ENCODE peak calls at places on chromosomes 11 and 22, in four cellular contexts. Q is BE2C, G is Peyer's patch, P is brain microvascular endothelial cell. Z is an unnamed sample. For H3K27me3, the result is how much of the 10 kb centered on the place peaks cover.

GRCh38 chr11:116342148-116342547 is 430.6 kb downstream of the BUD13 start:
- DNase-seq in Q (no peak), G (no peak), P (no peak), Z (no peak)

GRCh38 chr22:42747701-42748513 is 27.2 kb upstream of the A4GALT start:
- DNase-seq in Q (no peak), G (no peak), P (peak), Z (no peak)

GRCh38 chr11:46755962-46756361 is 36.9 kb downstream of the F2 start:
- DNase-seq in Q (no peak), G (no peak), P (no peak), Z (no peak)

GRCh38 chr11:69393178-69393832 is 88.2 kb upstream of the LINC01488 start:
- DNase-seq in Q (no peak), G (no peak), P (no peak), Z (no peak)

GRCh38 chr11:67060111-67060522 is 3.5 kb downstream of the RHOD start:
- DNase-seq in Q (no peak), G (no peak), P (peak), Z (no peak)

GRCh38 chr11:28911829-28912228 is 803.6 kb downstream of the METTL15 start:
- DNase-seq in Q (no peak), G (no peak), P (no peak), Z (no peak)

GRCh38 chr11:47917643-47918369 is 62.6 kb upstream of the PTPRJ start:
- DNase-seq in Q (peak), G (peak), P (peak), Z (peak)

GRCh38 chr11:36306888-36307287 is 10.8 kb downstream of the PRR5L start:
- DNase-seq in Q (peak), G (no peak), P (no peak), Z (no peak)

GRCh38 chr11:111978028-111978771 is 41.1 kb downstream of the DIXDC1 start:
- DNase-seq in Q (peak), G (no peak), P (peak), Z (no peak)

GRCh38 chr22:39746600-39747262 is 146.8 kb downstream of the ENTHD1 start:
- DNase-seq in Q (no peak), G (no peak), P (no peak), Z (no peak)
- H3K27me3 ChIP-seq in Q (half or more), G (under half), P (under half), Z (under half)

GRCh38 chr11:86861810-86862209 is 61.5 kb downstream of the PRSS23 start:
- DNase-seq in Q (no peak), G (no peak), P (no peak), Z (no peak)
- TF ChIP-seq CTCF in Q (no peak), G (no peak), P (peak), Z (no peak)

DNA sequence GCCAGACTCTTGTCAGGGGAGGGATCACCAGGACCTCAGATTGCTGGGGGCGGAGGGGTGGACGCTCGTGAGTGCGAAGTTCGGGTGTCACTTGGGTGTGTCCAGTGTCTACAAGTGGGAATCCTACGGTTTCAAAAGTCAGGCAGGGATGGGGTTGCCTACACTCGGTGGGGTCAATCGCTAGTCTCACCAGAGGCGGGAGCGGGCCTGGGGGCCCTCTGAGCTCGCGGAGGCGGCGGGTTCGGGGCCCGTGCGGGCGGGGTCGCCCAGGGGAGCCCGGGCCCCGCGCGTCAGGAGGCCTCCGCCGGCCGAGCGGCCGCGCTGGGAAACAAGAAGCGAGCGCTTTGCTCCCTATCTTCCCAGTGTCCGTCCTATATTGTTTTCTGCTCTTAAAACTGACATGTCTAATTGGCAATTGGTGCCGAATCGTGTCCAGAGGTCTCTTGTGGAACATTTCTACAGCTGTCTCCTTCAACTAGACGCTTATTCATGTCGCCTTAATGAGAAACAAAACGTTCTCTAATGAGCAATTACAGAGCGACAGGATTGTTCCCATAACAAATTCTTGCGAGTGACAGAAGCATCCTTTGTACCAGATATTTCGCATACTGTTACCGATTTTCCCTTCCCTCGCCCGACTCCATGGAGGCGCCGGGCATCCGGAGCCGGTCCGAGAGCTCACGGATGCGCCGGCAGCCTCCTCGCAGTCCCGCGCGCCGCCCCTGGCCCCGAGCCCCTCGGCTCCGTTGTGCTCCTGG is 11.9 kb downstream of the PAX6 start:
- DNase-seq in Q (no peak), G (no peak), P (no peak), Z (no peak)
- H3K27me3 ChIP-seq in Q (half or more), G (half or more), P (half or more), Z (under half)

GRCh38 chr11:7572001-7572712 is 58.4 kb downstream of the PPFIBP2 start:
- DNase-seq in Q (no peak), G (no peak), P (no peak), Z (no peak)
- TF ChIP-seq CTCF in Q (no peak), G (no peak), P (no peak), Z (no peak)

DNA sequence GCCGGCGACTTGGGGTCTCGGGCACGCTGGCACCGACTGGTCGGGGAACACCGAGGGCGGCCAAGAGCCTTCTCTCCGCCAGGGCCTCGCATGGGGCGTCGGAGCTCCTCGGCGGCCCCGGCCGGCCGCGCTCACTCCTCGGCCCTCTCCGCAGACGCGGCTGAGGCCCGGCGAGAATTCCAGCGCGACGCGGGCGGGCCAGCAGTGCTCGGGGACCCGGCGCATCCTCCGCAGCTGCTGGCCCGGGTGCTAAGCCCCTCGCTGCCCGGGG is 5.6 kb downstream of the TBX1 start:
- DNase-seq in Q (no peak), G (no peak), P (no peak), Z (no peak)
- H3K27me3 ChIP-seq in Q (half or more), G (half or more), P (half or more), Z (under half)

DNA sequence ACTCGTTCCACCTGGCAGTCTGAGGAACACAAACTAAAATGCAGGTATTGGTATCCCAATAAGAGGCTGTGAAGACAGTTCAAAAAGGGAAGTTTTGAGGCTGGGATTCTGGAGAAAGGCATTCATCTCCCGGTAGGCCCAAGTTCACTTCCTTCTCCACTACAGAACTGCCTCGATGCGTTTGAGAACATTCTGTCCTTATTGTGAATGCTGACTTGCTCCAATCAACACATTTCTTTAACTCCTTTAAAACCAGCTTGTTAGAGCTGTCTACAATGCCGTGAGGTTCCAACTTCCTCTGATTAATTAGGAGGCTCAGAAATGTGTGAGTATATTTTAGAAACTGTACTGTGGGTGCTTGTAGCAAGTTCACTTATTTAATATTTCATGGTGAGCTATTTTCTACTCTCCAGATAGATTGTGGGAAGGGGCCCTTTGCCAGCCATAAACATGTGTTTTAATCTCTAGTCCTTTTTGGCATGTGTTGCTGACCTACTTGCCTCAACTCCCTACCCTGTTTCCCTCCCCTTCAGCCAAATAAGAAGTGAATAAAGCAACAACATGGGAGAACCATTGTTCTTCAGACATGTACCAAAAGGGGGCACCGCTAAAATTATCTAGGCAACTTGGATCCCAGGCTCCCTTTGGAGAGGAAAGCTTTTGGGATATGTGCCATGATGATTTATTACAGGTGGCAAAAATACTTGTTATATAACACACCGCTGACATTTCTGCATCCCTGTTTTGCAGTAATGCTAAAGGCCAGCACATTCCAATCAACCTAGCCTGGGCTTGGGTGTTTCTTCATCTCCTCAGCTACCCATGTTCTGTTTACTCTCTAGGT is 245.6 kb downstream of the BLID start:
- DNase-seq in Q (no peak), G (no peak), P (no peak), Z (no peak)
- TF ChIP-seq CTCF in Q (peak), G (no peak), P (peak), Z (no peak)

Z was measured in GM06990.